ENCODE peak calls at places on chromosomes 3 and 15, in seven cellular contexts. T is NCI-H2081; V is hypothalamus; K is epithelial cell of esophagus; G is prostate gland; J is AG04450; P is stimulated activated CD8-positive, alpha-beta memory T cell treated with anti-CD3 and anti-CD28 coated beads, Interleukin-4, amount 100 ng/mL, for 24 hours. D is an unnamed sample.

GRCh38 chr3:3827111-3827510 is 27.9 kb downstream of the LRRN1 start:
- DNase-seq in T (no peak), V (no peak), K (no peak), G (no peak), J (no peak), P (no peak), D (no peak)

GRCh38 chr3:122562923-122563716 is 980 bp downstream of the PARP9 start:
- DNase-seq in T (no peak), V (no peak), K (no peak), G (no peak), J (no peak), P (no peak), D (no peak)

GRCh38 chr3:67526246-67526645 is 128.2 kb downstream of the SUCLG2 start:
- DNase-seq in T (no peak), V (no peak), K (peak), G (no peak), J (peak), P (no peak), D (no peak)

GRCh38 chr15:34365073-34365825 is 1.7 kb downstream of the LPCAT4 start:
- DNase-seq in T (no peak), V (no peak), K (no peak), G (no peak), J (no peak), P (no peak), D (no peak)

GRCh38 chr3:71681224-71681668 is 44.0 kb downstream of the EIF4E3 start:
- DNase-seq in T (no peak), V (no peak), K (peak), G (peak), J (peak), P (no peak), D (no peak)

GRCh38 chr3:138901579-138901978 is 45.4 kb downstream of the FOXL2 start:
- DNase-seq in T (no peak), V (no peak), K (no peak), G (no peak), J (no peak), P (no peak), D (no peak)

GRCh38 chr15:57591237-57591821 is 375 bp upstream of the MYZAP start:
- DNase-seq in T (no peak), V (no peak), K (peak), G (no peak), J (no peak), P (no peak), D (no peak)

GRCh38 chr3:13570391-13571194 is 21.7 kb downstream of the FBLN2 start:
- DNase-seq in T (no peak), V (no peak), K (no peak), G (no peak), J (no peak), P (no peak), D (no peak)

GRCh38 chr15:27538325-27538724 is 560.8 kb downstream of the OCA2 start:
- DNase-seq in T (peak), V (no peak), K (no peak), G (no peak), J (no peak), P (no peak), D (peak)

GRCh38 chr15:71116366-71116765 is 1.1 kb downstream of the THSD4 start:
- DNase-seq in T (no peak), V (no peak), K (no peak), G (no peak), J (no peak), P (no peak), D (no peak)

GRCh38 chr3:15606434-15606891 is 4.9 kb downstream of the BTD start:
- DNase-seq in T (no peak), V (no peak), K (peak), G (no peak), J (no peak), P (no peak), D (no peak)

GRCh38 chr15:74752011-74752410 is 3.4 kb downstream of the CYP1A2 start:
- DNase-seq in T (no peak), V (no peak), K (no peak), G (no peak), J (no peak), P (no peak), D (no peak)

GRCh38 chr3:46926871-46927717 is 49.5 kb downstream of the CCDC12 start:
- DNase-seq in T (no peak), V (no peak), K (peak), G (no peak), J (no peak), P (no peak), D (no peak)

GRCh38 chr15:43253431-43254403 is 13.0 kb downstream of the TGM5 start:
- DNase-seq in T (no peak), V (no peak), K (peak), G (peak), J (no peak), P (no peak), D (no peak)

GRCh38 chr3:102106421-102107097 is 257.2 kb downstream of the NFKBIZ start:
- DNase-seq in T (no peak), V (no peak), K (peak), G (no peak), J (no peak), P (no peak), D (no peak)

GRCh38 chr3:66938338-66938963 is 59.7 kb upstream of the KBTBD8 start:
- DNase-seq in T (peak), V (no peak), K (peak), G (peak), J (peak), P (no peak), D (peak)

GRCh38 chr3:151403246-151403645 is 18.7 kb upstream of the P2RY12 start:
- DNase-seq in T (no peak), V (no peak), K (peak), G (no peak), J (peak), P (no peak), D (no peak)

GRCh38 chr15:70356919-70357318 is 259.2 kb upstream of the TLE3 start:
- DNase-seq in T (no peak), V (no peak), K (no peak), G (no peak), J (no peak), P (no peak), D (no peak)

GRCh38 chr3:182763896-182764295 is 29.4 kb upstream of the ATP11B start:
- DNase-seq in T (no peak), V (no peak), K (no peak), G (no peak), J (no peak), P (no peak), D (no peak)

GRCh38 chr3:157311633-157312365 is 124.9 kb upstream of the PTX3 start:
- DNase-seq in T (no peak), V (no peak), K (peak), G (no peak), J (peak), P (no peak), D (no peak)

GRCh38 chr3:4825572-4826236 is 153.5 kb upstream of the BHLHE40 start:
- DNase-seq in T (no peak), V (no peak), K (peak), G (no peak), J (no peak), P (no peak), D (no peak)

GRCh38 chr3:140122183-140122582 is 187.2 kb downstream of the CLSTN2 start:
- DNase-seq in T (no peak), V (no peak), K (no peak), G (no peak), J (no peak), P (no peak), D (no peak)

GRCh38 chr3:20054549-20054987 is 14.3 kb downstream of the KAT2B start:
- DNase-seq in T (no peak), V (no peak), K (peak), G (peak), J (no peak), P (peak), D (no peak)

D was measured in NCI-H1436.